ENCODE peak calls at places on chromosomes 3 and 15, in seven cellular contexts. Q is neuronal stem cell, H is IMR-90, O is H9, P is mesenchymal stem cell, D is H1, K is trophoblast cell. E is an unnamed sample.
A peak's percentile ranks its signal among the peaks of the same experiment; 100 is the strongest.

GRCh38 chr3:191809326-191809949 is 348.5 kb downstream of the PYDC2 start:
- DNase-seq in Q (no peak), H (no peak), O (no peak), P (no peak), D (peak; percentile 50), K (no peak), E (peak; percentile 56)

GRCh38 chr3:172189987-172190603 is 150.7 kb downstream of the FNDC3B start:
- DNase-seq in Q (no peak), H (peak; percentile 70), O (no peak), P (no peak), D (no peak), K (no peak), E (no peak)

GRCh38 chr15:99628374-99629001 is 62.7 kb downstream of the MEF2A start:
- DNase-seq in Q (no peak), H (no peak), O (no peak), P (no peak), D (no peak), K (no peak), E (no peak)

GRCh38 chr3:194828126-194828525 is 142.4 kb downstream of the FAM43A start:
- DNase-seq in Q (no peak), H (no peak), O (no peak), P (no peak), D (no peak), K (no peak), E (no peak)

GRCh38 chr15:51266548-51266947 is 71.8 kb downstream of the CYP19A1 start:
- DNase-seq in Q (no peak), H (no peak), O (no peak), P (no peak), D (no peak), K (no peak), E (peak; percentile 11)

GRCh38 chr15:100001405-100001804 is 268.2 kb upstream of the LYSMD4 start:
- DNase-seq in Q (no peak), H (no peak), O (no peak), P (no peak), D (no peak), K (no peak), E (no peak)

GRCh38 chr15:75731248-75732100 is 18.8 kb upstream of the CSPG4 start:
- DNase-seq in Q (no peak), H (peak; percentile 51), O (no peak), P (peak; percentile 64), D (peak; percentile 58), K (no peak), E (peak; percentile 51)

GRCh38 chr3:52140792-52141191 is 13.4 kb downstream of the POC1A start:
- DNase-seq in Q (no peak), H (no peak), O (no peak), P (no peak), D (no peak), K (no peak), E (no peak)

GRCh38 chr3:191792580-191792979 is 331.6 kb downstream of the PYDC2 start:
- DNase-seq in Q (no peak), H (no peak), O (no peak), P (no peak), D (no peak), K (no peak), E (no peak)

GRCh38 chr15:40217166-40217785 is 21.6 kb upstream of the PAK6 start:
- DNase-seq in Q (peak; percentile 65), H (peak; percentile 70), O (no peak), P (peak; percentile 80), D (no peak), K (peak; percentile 95), E (peak; percentile 84)

GRCh38 chr15:55820043-55820442 is 77.1 kb upstream of the PRTG start:
- DNase-seq in Q (no peak), H (no peak), O (no peak), P (no peak), D (no peak), K (no peak), E (no peak)

GRCh38 chr15:38049876-38050275 is 115.4 kb downstream of the TMCO5A start:
- DNase-seq in Q (no peak), H (no peak), O (no peak), P (peak; percentile 44), D (no peak), K (no peak), E (no peak)

GRCh38 chr3:183991403-183991802 is 26.3 kb downstream of the ABCC5 start:
- DNase-seq in Q (no peak), H (no peak), O (no peak), P (no peak), D (no peak), K (no peak), E (no peak)

GRCh38 chr3:14876942-14877341 is 58.2 kb downstream of the FGD5 start:
- DNase-seq in Q (no peak), H (no peak), O (no peak), P (no peak), D (no peak), K (no peak), E (no peak)

GRCh38 chr3:72397586-72397985 is 450.7 kb downstream of the SHQ1 start:
- DNase-seq in Q (no peak), H (no peak), O (no peak), P (no peak), D (no peak), K (no peak), E (no peak)

GRCh38 chr3:36893137-36893557 is 51.7 kb downstream of the TRANK1 start:
- DNase-seq in Q (no peak), H (peak; percentile 76), O (no peak), P (peak; percentile 86), D (peak; percentile 22), K (peak; percentile 17), E (peak; percentile 98)

GRCh38 chr15:63601026-63601726 is 4.0 kb downstream of the FBXL22 start:
- DNase-seq in Q (peak; percentile 27), H (peak; percentile 44), O (no peak), P (peak; percentile 48), D (peak; percentile 65), K (peak; percentile 55), E (peak; percentile 18)

GRCh38 chr3:128330301-128330845 is 136.3 kb downstream of the DNAJB8 start:
- DNase-seq in Q (no peak), H (no peak), O (no peak), P (no peak), D (no peak), K (no peak), E (no peak)

GRCh38 chr15:89444855-89445254 is 51.5 kb downstream of the RHCG start:
- DNase-seq in Q (no peak), H (no peak), O (no peak), P (no peak), D (no peak), K (no peak), E (no peak)
- H2BK120ac ChIP-seq in Q (no peak overlapping the region), H (no peak overlapping the region), O (no peak overlapping the region), P (no peak overlapping the region), D (no peak overlapping the region), K (no peak overlapping the region), E (no peak overlapping the region)

GRCh38 chr3:157588386-157589060 is 85.3 kb upstream of the VEPH1 start:
- DNase-seq in Q (no peak), H (no peak), O (no peak), P (no peak), D (no peak), K (no peak), E (peak; percentile 47)

GRCh38 chr3:157592769-157593168 is 89.6 kb upstream of the VEPH1 start:
- DNase-seq in Q (no peak), H (no peak), O (no peak), P (no peak), D (no peak), K (no peak), E (no peak)

GRCh38 chr3:157586293-157586692 is 83.1 kb upstream of the VEPH1 start:
- DNase-seq in Q (no peak), H (no peak), O (no peak), P (no peak), D (no peak), K (no peak), E (no peak)

GRCh38 chr3:157590273-157590672 is 87.1 kb upstream of the VEPH1 start:
- DNase-seq in Q (no peak), H (no peak), O (no peak), P (no peak), D (no peak), K (no peak), E (no peak)

DNA sequence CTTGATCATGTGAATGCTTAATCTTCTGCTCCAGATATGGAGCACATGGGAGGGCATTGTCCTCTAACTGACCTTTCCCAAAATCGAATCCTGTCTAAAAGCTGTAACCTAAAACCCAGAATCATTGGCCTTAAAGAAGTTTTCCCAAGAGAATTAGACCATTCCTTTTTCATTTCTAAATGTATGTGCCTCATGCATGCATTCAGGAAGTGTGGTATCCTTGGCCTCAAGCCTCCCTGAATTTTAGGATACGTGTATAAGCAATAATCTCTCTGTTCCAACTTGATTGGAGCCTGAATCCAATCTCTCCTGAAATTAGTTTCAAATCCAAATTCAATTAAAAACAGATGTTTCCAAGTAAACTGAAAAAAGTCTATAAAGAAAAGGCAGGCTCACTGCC is 86.0 kb upstream of the VEPH1 start:
- DNase-seq in Q (no peak), H (no peak), O (no peak), P (no peak), D (no peak), K (no peak), E (no peak)
- H2BK120ac ChIP-seq in Q (no peak overlapping the region), H (no peak overlapping the region), O (no peak overlapping the region), P (no peak overlapping the region), D (no peak overlapping the region), K (no peak overlapping the region), E (no peak overlapping the region)

DNA sequence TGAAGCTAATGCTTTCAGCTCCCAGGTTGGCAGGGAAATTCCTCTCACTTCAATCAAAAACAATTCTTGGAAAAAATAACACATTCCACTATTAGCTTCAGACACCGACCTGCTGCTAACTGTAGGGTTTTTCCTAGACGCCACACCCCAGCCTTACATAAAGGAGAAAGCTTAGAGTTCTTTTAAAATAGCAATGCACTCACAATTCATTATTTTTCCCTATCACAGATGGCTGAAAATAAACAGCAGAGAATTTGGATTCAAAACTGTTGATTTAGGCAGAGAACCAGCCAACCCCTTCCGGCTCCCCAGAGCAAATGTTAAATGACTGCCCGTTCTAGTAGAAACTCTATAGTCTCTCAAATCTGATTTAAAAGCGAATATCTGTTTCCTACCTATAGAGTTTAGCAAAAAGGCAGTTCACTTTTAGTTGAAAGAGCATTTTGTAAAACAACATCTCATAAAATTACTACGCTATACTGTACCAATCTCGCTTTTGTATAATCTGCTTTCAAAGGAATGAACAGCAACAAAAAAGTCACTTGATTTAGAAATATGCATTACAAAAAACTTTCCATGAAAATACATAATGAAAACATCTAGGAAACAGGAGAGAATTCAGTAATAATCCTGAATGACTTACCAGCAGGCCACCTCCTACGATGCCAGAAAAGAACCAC is 581 bp downstream of the TM4SF1 start:
- DNase-seq in Q (no peak), H (peak; percentile 59), O (no peak), P (no peak), D (no peak), K (no peak), E (no peak)
- H2BK120ac ChIP-seq in Q (no peak overlapping the region), H (peak overlapping the region; percentile 91), O (no peak overlapping the region), P (peak overlapping the region; percentile 55), D (no peak overlapping the region), K (no peak overlapping the region), E (no peak overlapping the region)

DNA sequence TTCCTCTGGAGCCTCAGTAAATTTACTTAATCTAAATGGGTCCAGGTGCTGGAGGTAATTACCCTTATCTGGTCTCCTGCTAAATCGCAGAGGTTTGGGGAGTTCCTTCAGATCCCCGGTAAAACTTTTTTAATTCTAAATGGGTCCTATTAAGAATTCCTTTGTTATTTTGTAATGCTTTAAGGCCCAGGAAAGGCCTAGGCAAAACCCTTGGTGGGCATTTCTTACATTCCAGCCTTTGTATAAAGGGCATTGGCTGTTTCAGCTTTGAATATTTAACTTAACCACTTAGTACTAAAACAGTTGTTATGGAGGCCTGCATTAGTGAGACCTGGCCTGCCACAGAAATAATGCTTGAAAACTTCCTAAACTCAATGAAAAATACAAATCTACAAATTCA is 14.9 kb upstream of the ZNF662 start:
- DNase-seq in Q (no peak), H (no peak), O (peak; percentile 33), P (no peak), D (no peak), K (no peak), E (peak; percentile 84)
- H2BK120ac ChIP-seq in Q (no peak overlapping the region), H (no peak overlapping the region), O (no peak overlapping the region), P (no peak overlapping the region), D (no peak overlapping the region), K (no peak overlapping the region), E (peak overlapping the region; percentile 45)

E was measured in mesendoderm.